ENCODE peak calls at places on chromosomes 6 and 20, in seven cellular contexts. One of them, this sample, is unnamed.

GRCh38 chr6:88114838-88115237 is 51.3 kb downstream of the CNR1 start:
- DNase-seq in cardiac fibroblast: no peak
- DNase-seq in nephron progenitor cell: no peak
- DNase-seq in GM13976: no peak
- DNase-seq in sigmoid colon: no peak
- DNase-seq in mammary epithelial cell: no peak
- DNase-seq in heart left ventricle: no peak
- DNase-seq in this sample: no peak

GRCh38 chr6:39189915-39190544 is 39.2 kb downstream of the KCNK5 start:
- DNase-seq in cardiac fibroblast: peak
- DNase-seq in nephron progenitor cell: peak
- DNase-seq in GM13976: peak
- DNase-seq in sigmoid colon: no peak
- DNase-seq in mammary epithelial cell: peak
- DNase-seq in heart left ventricle: no peak
- DNase-seq in this sample: peak

GRCh38 chr20:21074605-21075336 is 31.4 kb downstream of the LINC00237 start:
- DNase-seq in cardiac fibroblast: no peak
- DNase-seq in nephron progenitor cell: no peak
- DNase-seq in GM13976: peak
- DNase-seq in sigmoid colon: no peak
- DNase-seq in mammary epithelial cell: peak
- DNase-seq in heart left ventricle: no peak
- DNase-seq in this sample: peak

GRCh38 chr20:5608104-5608447 is 142.1 kb upstream of the SHLD1 start:
- DNase-seq in cardiac fibroblast: no peak
- DNase-seq in nephron progenitor cell: no peak
- DNase-seq in GM13976: no peak
- DNase-seq in sigmoid colon: no peak
- DNase-seq in mammary epithelial cell: no peak
- DNase-seq in heart left ventricle: no peak
- DNase-seq in this sample: no peak

GRCh38 chr20:37992802-37993538 is 40.3 kb downstream of the TTI1 start:
- DNase-seq in cardiac fibroblast: peak
- DNase-seq in nephron progenitor cell: peak
- DNase-seq in GM13976: peak
- DNase-seq in sigmoid colon: no peak
- DNase-seq in mammary epithelial cell: peak
- DNase-seq in heart left ventricle: peak
- DNase-seq in this sample: peak

GRCh38 chr20:37690626-37691369 is 3.0 kb upstream of the CTNNBL1 start:
- DNase-seq in cardiac fibroblast: no peak
- DNase-seq in nephron progenitor cell: no peak
- DNase-seq in GM13976: no peak
- DNase-seq in sigmoid colon: no peak
- DNase-seq in mammary epithelial cell: no peak
- DNase-seq in heart left ventricle: no peak
- DNase-seq in this sample: no peak

GRCh38 chr6:125904871-125905270 is 51.7 kb upstream of the HINT3 start:
- DNase-seq in cardiac fibroblast: peak
- DNase-seq in nephron progenitor cell: no peak
- DNase-seq in GM13976: peak
- DNase-seq in sigmoid colon: no peak
- DNase-seq in mammary epithelial cell: peak
- DNase-seq in heart left ventricle: no peak
- DNase-seq in this sample: peak

GRCh38 chr20:50136822-50137599 is 16.5 kb downstream of the PEDS1 start:
- DNase-seq in cardiac fibroblast: no peak
- DNase-seq in nephron progenitor cell: no peak
- DNase-seq in GM13976: no peak
- DNase-seq in sigmoid colon: no peak
- DNase-seq in mammary epithelial cell: peak
- DNase-seq in heart left ventricle: no peak
- DNase-seq in this sample: peak

GRCh38 chr6:133761706-133762105 is 127.2 kb upstream of the TCF21 start:
- DNase-seq in cardiac fibroblast: no peak
- DNase-seq in nephron progenitor cell: no peak
- DNase-seq in GM13976: no peak
- DNase-seq in sigmoid colon: no peak
- DNase-seq in mammary epithelial cell: peak
- DNase-seq in heart left ventricle: no peak
- DNase-seq in this sample: no peak

GRCh38 chr6:133362813-133363212 is 121.7 kb downstream of the EYA4 start:
- DNase-seq in cardiac fibroblast: no peak
- DNase-seq in nephron progenitor cell: no peak
- DNase-seq in GM13976: no peak
- DNase-seq in sigmoid colon: no peak
- DNase-seq in mammary epithelial cell: no peak
- DNase-seq in heart left ventricle: no peak
- DNase-seq in this sample: no peak

GRCh38 chr6:145235207-145235606 is 500.1 kb downstream of the EPM2A start:
- DNase-seq in cardiac fibroblast: no peak
- DNase-seq in nephron progenitor cell: no peak
- DNase-seq in GM13976: no peak
- DNase-seq in sigmoid colon: no peak
- DNase-seq in mammary epithelial cell: no peak
- DNase-seq in heart left ventricle: no peak
- DNase-seq in this sample: no peak

GRCh38 chr20:17971571-17972013 is 2.8 kb downstream of the MGME1 start:
- DNase-seq in cardiac fibroblast: peak
- DNase-seq in nephron progenitor cell: no peak
- DNase-seq in GM13976: no peak
- DNase-seq in sigmoid colon: no peak
- DNase-seq in mammary epithelial cell: peak
- DNase-seq in heart left ventricle: no peak
- DNase-seq in this sample: no peak

DNA sequence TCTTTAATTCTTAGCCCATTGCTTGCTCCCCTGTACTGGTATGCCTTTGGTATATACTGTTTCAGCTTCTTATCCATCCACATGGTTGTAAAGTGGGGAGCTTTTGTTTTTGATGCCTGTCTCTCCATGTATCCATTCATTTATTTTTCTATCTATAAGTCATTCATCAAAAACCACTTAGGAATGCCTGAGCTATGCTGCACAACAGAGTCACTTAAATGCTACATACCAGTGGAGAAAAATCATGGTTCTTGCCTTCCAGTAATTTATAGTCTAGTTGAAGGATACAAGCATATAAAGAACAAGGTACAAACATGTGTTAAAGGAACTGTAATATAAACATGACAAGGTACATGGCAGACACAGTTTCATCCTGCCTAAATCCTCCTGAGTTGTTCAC is 347.3 kb downstream of the NRN1 start:
- DNase-seq in cardiac fibroblast: no peak
- DNase-seq in nephron progenitor cell: no peak
- DNase-seq in GM13976: no peak
- DNase-seq in sigmoid colon: no peak
- DNase-seq in mammary epithelial cell: no peak
- DNase-seq in heart left ventricle: no peak
- DNase-seq in this sample: no peak
- TF ChIP-seq CTCF in cardiac fibroblast: no peak
- TF ChIP-seq CTCF in nephron progenitor cell: no peak
- TF ChIP-seq CTCF in GM13976: no peak
- TF ChIP-seq CTCF in sigmoid colon: no peak
- TF ChIP-seq CTCF in mammary epithelial cell: no peak
- TF ChIP-seq CTCF in heart left ventricle: no peak
- TF ChIP-seq CTCF in this sample: no peak

GRCh38 chr20:62689861-62690644 is 18.6 kb upstream of the NTSR1 start:
- DNase-seq in cardiac fibroblast: no peak
- DNase-seq in nephron progenitor cell: no peak
- DNase-seq in GM13976: no peak
- DNase-seq in sigmoid colon: no peak
- DNase-seq in mammary epithelial cell: no peak
- DNase-seq in heart left ventricle: no peak
- DNase-seq in this sample: no peak
- TF ChIP-seq CTCF in cardiac fibroblast: no peak
- TF ChIP-seq CTCF in nephron progenitor cell: no peak
- TF ChIP-seq CTCF in GM13976: no peak
- TF ChIP-seq CTCF in sigmoid colon: no peak
- TF ChIP-seq CTCF in mammary epithelial cell: no peak
- TF ChIP-seq CTCF in heart left ventricle: no peak
- TF ChIP-seq CTCF in this sample: no peak

DNA sequence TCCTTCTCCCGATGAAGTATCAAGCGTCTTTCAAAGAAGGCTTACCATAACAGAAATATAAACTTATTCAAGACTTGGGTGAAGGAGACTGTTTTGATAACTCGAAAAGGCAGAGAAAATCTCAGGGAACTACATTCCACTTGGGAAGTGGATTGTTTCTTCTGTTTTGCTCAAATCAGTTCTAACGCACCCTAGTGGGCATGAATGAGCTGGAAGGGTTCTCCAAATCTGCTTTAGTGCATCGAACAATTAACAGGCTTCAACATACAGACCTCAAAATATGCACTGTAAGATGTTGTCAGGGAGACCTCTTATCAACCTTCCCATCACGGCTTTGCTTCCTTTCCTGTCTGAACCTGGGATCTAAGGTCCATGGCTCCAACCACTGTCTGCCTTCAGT is 392.5 kb downstream of the CD83 start:
- DNase-seq in cardiac fibroblast: no peak
- DNase-seq in nephron progenitor cell: no peak
- DNase-seq in GM13976: no peak
- DNase-seq in sigmoid colon: no peak
- DNase-seq in mammary epithelial cell: no peak
- DNase-seq in heart left ventricle: no peak
- DNase-seq in this sample: no peak
- TF ChIP-seq CTCF in cardiac fibroblast: no peak
- TF ChIP-seq CTCF in nephron progenitor cell: no peak
- TF ChIP-seq CTCF in GM13976: no peak
- TF ChIP-seq CTCF in sigmoid colon: no peak
- TF ChIP-seq CTCF in mammary epithelial cell: no peak
- TF ChIP-seq CTCF in heart left ventricle: no peak
- TF ChIP-seq CTCF in this sample: no peak

GRCh38 chr20:53660947-53661381 is 67.3 kb upstream of the ZNF217 start:
- DNase-seq in cardiac fibroblast: peak
- DNase-seq in nephron progenitor cell: no peak
- DNase-seq in GM13976: peak
- DNase-seq in sigmoid colon: no peak
- DNase-seq in mammary epithelial cell: no peak
- DNase-seq in heart left ventricle: no peak
- DNase-seq in this sample: peak
- TF ChIP-seq CTCF in cardiac fibroblast: no peak
- TF ChIP-seq CTCF in nephron progenitor cell: no peak
- TF ChIP-seq CTCF in GM13976: no peak
- TF ChIP-seq CTCF in sigmoid colon: no peak
- TF ChIP-seq CTCF in mammary epithelial cell: no peak
- TF ChIP-seq CTCF in heart left ventricle: no peak
- TF ChIP-seq CTCF in this sample: no peak

DNA sequence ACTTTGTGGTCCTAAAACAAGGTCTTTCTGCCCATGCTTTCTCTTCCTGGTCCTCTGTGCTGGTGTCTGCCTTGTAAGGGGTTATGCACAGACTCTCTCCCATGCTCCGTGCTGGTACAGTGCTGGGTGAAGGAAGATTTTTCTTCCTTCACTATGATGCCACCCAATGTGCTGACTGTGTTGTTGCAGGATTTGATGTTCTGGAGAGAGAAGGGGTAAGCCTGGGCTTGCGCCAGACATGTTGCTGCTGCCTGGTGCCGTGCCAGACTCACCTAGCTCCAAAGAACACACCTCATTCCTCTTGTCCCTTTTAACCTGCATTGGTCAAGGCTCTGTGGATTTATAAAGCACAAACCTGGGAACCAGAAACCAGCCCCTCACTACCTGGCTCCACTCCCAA is 28.4 kb upstream of the ARMH2 start:
- DNase-seq in cardiac fibroblast: no peak
- DNase-seq in nephron progenitor cell: no peak
- DNase-seq in GM13976: no peak
- DNase-seq in sigmoid colon: no peak
- DNase-seq in mammary epithelial cell: peak
- DNase-seq in heart left ventricle: no peak
- DNase-seq in this sample: no peak
- TF ChIP-seq CTCF in cardiac fibroblast: no peak
- TF ChIP-seq CTCF in nephron progenitor cell: no peak
- TF ChIP-seq CTCF in GM13976: no peak
- TF ChIP-seq CTCF in sigmoid colon: no peak
- TF ChIP-seq CTCF in mammary epithelial cell: no peak
- TF ChIP-seq CTCF in heart left ventricle: no peak
- TF ChIP-seq CTCF in this sample: no peak

DNA sequence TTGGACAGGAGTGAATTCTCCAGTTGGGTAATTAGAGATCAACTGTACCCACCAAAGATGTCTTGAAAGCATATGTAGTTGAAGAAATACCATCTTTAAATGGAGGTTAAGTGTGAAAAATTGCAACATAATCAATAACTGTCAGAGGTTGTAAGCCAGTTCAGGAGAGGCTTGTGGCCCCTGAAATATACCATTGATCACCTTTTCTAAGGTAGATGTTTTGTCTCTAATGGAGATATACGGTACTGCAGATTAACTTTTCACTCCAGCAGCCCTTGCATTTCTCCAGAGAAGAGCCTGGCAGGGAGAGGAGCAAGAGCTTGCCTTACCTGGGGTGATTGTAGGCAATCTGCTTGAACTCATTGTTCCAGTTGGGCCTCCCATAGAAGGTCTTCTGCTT is 48.8 kb downstream of the NOX3 start:
- DNase-seq in cardiac fibroblast: no peak
- DNase-seq in nephron progenitor cell: no peak
- DNase-seq in GM13976: no peak
- DNase-seq in sigmoid colon: no peak
- DNase-seq in mammary epithelial cell: no peak
- DNase-seq in heart left ventricle: no peak
- DNase-seq in this sample: no peak
- TF ChIP-seq CTCF in cardiac fibroblast: peak
- TF ChIP-seq CTCF in nephron progenitor cell: no peak
- TF ChIP-seq CTCF in GM13976: no peak
- TF ChIP-seq CTCF in sigmoid colon: no peak
- TF ChIP-seq CTCF in mammary epithelial cell: peak
- TF ChIP-seq CTCF in heart left ventricle: peak
- TF ChIP-seq CTCF in this sample: no peak